ENCODE peak calls at places on chromosomes 3 and 15, in four cellular contexts. Y, S, B and V are unnamed samples.

GRCh38 chr3:61876797-61877196 is 315.4 kb downstream of the PTPRG start:
- DNase-seq in Y (no peak), S (peak), B (no peak), V (peak)

GRCh38 chr3:144586382-144586781 is 614.8 kb downstream of the DIPK2A start:
- DNase-seq in Y (no peak), S (peak), B (no peak), V (peak)

GRCh38 chr15:29631076-29632070 is 190.9 kb downstream of the TJP1 start:
- DNase-seq in Y (no peak), S (no peak), B (no peak), V (no peak)

GRCh38 chr15:63135804-63136203 is 14.1 kb downstream of the LACTB start:
- DNase-seq in Y (no peak), S (no peak), B (no peak), V (peak)

GRCh38 chr3:197155039-197155438 is 125.4 kb upstream of the MELTF start:
- DNase-seq in Y (no peak), S (no peak), B (no peak), V (no peak)

GRCh38 chr3:98901032-98901464 is 447 bp downstream of the DCBLD2 start:
- DNase-seq in Y (peak), S (peak), B (no peak), V (no peak)

GRCh38 chr15:74571191-74571590 is 30.2 kb downstream of the ARID3B start:
- DNase-seq in Y (no peak), S (no peak), B (no peak), V (no peak)

GRCh38 chr3:97121386-97121785 is 307.0 kb downstream of the EPHA6 start:
- DNase-seq in Y (no peak), S (no peak), B (no peak), V (no peak)

GRCh38 chr3:46690798-46691197 is 2.7 kb downstream of the ALS2CL start:
- DNase-seq in Y (no peak), S (no peak), B (no peak), V (no peak)

GRCh38 chr15:95888762-95889161 is 441.7 kb upstream of the NR2F2 start:
- DNase-seq in Y (no peak), S (no peak), B (no peak), V (no peak)

GRCh38 chr15:70156781-70157261 is 59.1 kb upstream of the TLE3 start:
- DNase-seq in Y (no peak), S (no peak), B (no peak), V (no peak)

GRCh38 chr3:158727499-158728377 is 4.5 kb downstream of the RARRES1 start:
- DNase-seq in Y (peak), S (no peak), B (peak), V (no peak)

GRCh38 chr3:17136251-17136721 is 251.5 kb downstream of the PLCL2 start:
- DNase-seq in Y (no peak), S (no peak), B (no peak), V (no peak)

GRCh38 chr3:54240319-54240718 is 118.0 kb downstream of the CACNA2D3 start:
- DNase-seq in Y (no peak), S (no peak), B (no peak), V (no peak)

GRCh38 chr3:177589921-177590336 is 392.6 kb upstream of the TBL1XR1 start:
- DNase-seq in Y (peak), S (peak), B (no peak), V (peak)

GRCh38 chr15:35886765-35887164 is 340.8 kb upstream of the DPH6 start:
- DNase-seq in Y (no peak), S (no peak), B (no peak), V (no peak)

GRCh38 chr3:71542548-71543370 is 40.8 kb downstream of the FOXP1 start:
- DNase-seq in Y (no peak), S (peak), B (peak), V (peak)

GRCh38 chr3:107574650-107575049 is 51.9 kb downstream of the BBX start:
- DNase-seq in Y (peak), S (no peak), B (no peak), V (no peak)

GRCh38 chr3:159548675-159549335 is 439.8 kb upstream of the IL12A start:
- DNase-seq in Y (no peak), S (no peak), B (no peak), V (peak)

GRCh38 chr3:193996641-193997089 is 139.3 kb upstream of the HES1 start:
- DNase-seq in Y (no peak), S (no peak), B (no peak), V (no peak)

GRCh38 chr3:122697952-122698625 is 17.4 kb downstream of the PARP14 start:
- DNase-seq in Y (peak), S (no peak), B (peak), V (no peak)

GRCh38 chr3:3802021-3802420 is 2.8 kb downstream of the LRRN1 start:
- DNase-seq in Y (no peak), S (no peak), B (no peak), V (no peak)

GRCh38 chr3:45110185-45110833 is 35.9 kb downstream of the CDCP1 start:
- DNase-seq in Y (no peak), S (no peak), B (no peak), V (no peak)

GRCh38 chr3:191768421-191768820 is 307.5 kb downstream of the PYDC2 start:
- DNase-seq in Y (no peak), S (no peak), B (no peak), V (no peak)

GRCh38 chr15:39472661-39473657 is 107.9 kb upstream of the THBS1 start:
- DNase-seq in Y (no peak), S (peak), B (no peak), V (peak)

GRCh38 chr3:40054568-40055222 is 245.3 kb downstream of the MYRIP start:
- DNase-seq in Y (no peak), S (no peak), B (no peak), V (peak)

GRCh38 chr3:78244136-78244535 is 1204.2 kb downstream of the ROBO2 start:
- DNase-seq in Y (no peak), S (no peak), B (no peak), V (no peak)

GRCh38 chr3:53551324-53551723 is 56.9 kb downstream of the CACNA1D start:
- DNase-seq in Y (no peak), S (no peak), B (no peak), V (no peak)

GRCh38 chr3:80040113-80040512 is 272.3 kb upstream of the ROBO1 start:
- DNase-seq in Y (no peak), S (no peak), B (no peak), V (no peak)

GRCh38 chr15:62392411-62392810 is 227.3 kb upstream of the C2CD4B start:
- DNase-seq in Y (no peak), S (no peak), B (no peak), V (no peak)

GRCh38 chr3:46921871-46922271 is 44.4 kb downstream of the PTH1R start:
- DNase-seq in Y (no peak), S (no peak), B (no peak), V (no peak)

GRCh38 chr3:33006081-33006480 is 54.6 kb downstream of the CCR4 start:
- DNase-seq in Y (no peak), S (no peak), B (no peak), V (no peak)

DNA sequence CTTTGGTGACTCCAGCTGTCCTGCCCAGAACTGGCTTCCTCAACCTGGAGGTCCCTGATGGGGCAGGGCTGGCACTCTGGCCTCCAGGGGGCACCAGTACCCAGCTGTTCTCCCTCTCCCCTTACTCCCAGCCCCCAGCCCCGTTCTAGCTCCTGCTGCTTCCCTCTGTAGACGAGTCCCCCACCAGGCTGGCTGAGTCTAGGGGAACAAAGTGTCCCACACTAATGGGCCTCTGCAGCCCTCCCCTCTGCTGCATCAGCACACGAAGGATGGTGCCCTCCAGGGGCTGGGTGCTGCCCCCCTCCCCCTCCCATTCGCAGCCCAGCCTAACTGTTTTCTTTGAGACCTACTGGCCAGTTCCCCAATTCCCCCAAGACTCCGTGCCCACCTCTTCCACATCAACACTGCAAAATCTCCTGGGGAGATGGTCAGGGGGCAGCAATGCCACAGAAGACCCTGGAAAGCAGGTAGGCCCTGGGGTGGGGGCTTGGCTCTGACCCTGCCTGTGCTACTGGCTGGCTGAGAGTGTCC is 4.2 kb downstream of the RHCG start:
- DNase-seq in Y (no peak), S (no peak), B (no peak), V (no peak)
- TF ChIP-seq CTCF in Y (peak), S (peak), B (no peak), V (peak)

DNA sequence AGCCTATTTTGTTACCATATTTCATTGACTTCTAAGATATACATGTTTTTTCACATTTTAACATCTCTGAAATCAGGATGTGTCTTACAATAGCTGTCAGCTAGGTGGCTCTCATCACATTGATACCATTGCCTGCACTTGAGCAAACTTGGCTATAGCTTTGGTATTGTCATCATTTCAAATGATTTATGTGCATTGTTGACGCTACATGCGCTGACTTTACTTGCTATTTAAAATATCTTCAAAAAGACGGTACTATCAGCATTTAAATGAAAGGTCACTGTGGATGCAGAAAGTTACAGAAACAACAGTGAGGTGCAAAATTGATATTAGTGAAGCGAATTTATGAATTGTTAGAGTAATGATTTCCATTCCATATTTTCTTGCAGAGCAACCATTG is 54.0 kb upstream of the ABHD2 start:
- DNase-seq in Y (no peak), S (no peak), B (no peak), V (no peak)
- TF ChIP-seq CTCF in Y (no peak), S (peak), B (no peak), V (peak)

GRCh38 chr3:54240-54639 is 142.3 kb upstream of the CHL1 start:
- DNase-seq in Y (no peak), S (no peak), B (no peak), V (no peak)
- TF ChIP-seq CTCF in Y (no peak), S (no peak), B (no peak), V (no peak)

DNA sequence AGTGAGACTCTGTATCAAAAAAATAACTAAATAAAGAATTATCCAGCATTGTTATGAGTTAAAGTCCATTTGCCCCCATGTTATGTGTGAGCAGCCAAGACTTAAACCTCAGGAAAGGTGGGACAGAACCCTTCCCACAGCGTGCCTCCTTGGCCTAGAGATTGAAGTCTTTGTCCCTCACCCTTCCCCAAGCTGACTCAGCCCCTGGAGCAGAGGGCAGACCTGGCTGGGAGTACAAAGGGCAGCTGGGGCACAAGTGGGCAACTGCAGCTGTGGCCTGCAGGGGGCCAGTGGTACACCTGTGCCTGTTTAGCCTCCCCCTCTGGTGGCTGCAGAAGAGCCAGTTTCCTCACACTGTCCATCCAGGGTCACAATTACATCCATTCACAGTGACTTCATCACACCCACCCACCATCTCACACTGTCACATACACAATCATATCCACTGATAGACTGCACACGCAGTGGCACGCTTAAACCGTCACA is 940 bp upstream of the ACY1 start:
- DNase-seq in Y (peak), S (no peak), B (peak), V (no peak)
- TF ChIP-seq CTCF in Y (peak), S (peak), B (peak), V (peak)

DNA sequence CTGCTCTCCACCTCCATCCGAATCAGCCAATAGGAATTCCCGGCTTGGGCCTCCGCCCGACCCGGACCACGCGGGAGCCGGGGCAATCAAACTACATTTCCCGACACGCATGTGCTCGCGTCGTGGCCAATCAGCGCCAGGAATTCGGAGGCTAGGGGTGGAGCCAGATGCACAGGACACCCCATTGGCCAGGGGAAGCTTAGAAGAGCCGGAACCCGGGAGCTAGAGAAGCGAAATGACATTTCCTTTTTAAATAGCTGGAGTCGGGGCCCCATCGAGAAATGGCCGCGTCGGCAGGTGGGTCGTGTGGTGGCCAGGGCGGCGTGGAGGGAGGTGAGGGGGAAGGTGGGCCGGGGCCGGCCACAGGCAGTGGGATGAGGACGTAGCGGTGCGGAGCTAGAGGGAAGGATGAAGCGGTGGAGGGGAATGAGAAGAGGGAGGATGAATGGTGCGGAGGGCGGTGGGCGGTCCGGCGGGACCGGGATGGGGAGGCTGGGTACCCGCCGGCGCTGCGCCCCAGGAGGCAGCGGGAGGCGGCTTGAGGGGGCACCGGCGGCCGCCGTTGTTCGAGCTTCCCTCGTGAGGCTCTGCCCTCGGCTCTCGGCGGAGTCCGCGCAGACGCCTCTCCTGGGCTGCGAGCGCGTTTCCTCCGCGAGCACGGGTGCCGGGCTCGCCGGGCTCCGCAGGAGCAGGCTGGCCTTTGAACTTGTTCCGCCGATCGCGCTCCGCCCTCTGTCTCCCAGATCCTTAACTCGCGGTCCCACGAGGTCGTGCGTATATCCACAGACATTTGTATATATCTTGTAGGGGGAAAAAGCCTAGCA is at the start of gene KBTBD8:
- DNase-seq in Y (peak), S (peak), B (peak), V (peak)
- TF ChIP-seq CTCF in Y (no peak), S (no peak), B (no peak), V (no peak)